ENCODE peak calls at places on chromosomes 3 and 15, in six cellular contexts. N is heart left ventricle, F is Calu3, W is AG10803, D is GM23338, T is left lung. Y is an unnamed sample.

GRCh38 chr3:35707904-35708303 is 68.6 kb downstream of the ARPP21 start:
- DNase-seq in N (no peak), F (no peak), W (no peak), D (no peak), T (no peak), Y (no peak)

GRCh38 chr3:188510366-188510765 is 356.4 kb downstream of the LPP start:
- DNase-seq in N (no peak), F (peak; percentile 22), W (peak; percentile 64), D (no peak), T (no peak), Y (no peak)

GRCh38 chr15:92733934-92734521 is 78.5 kb upstream of the FAM174B start:
- DNase-seq in N (no peak), F (peak; percentile 19), W (peak; percentile 25), D (peak; percentile 74), T (no peak), Y (no peak)

GRCh38 chr3:180802837-180803236 is 109.6 kb upstream of the FXR1 start:
- DNase-seq in N (no peak), F (peak; percentile 20), W (peak; percentile 21), D (peak; percentile 69), T (no peak), Y (no peak)

GRCh38 chr15:63312286-63312685 is 34.9 kb downstream of the APH1B start:
- DNase-seq in N (no peak), F (no peak), W (no peak), D (peak; percentile 64), T (no peak), Y (no peak)

GRCh38 chr3:128521715-128522114 is 28.7 kb upstream of the GATA2 start:
- DNase-seq in N (no peak), F (no peak), W (no peak), D (no peak), T (no peak), Y (no peak)

GRCh38 chr15:42503822-42504221 is 8.4 kb downstream of the SNAP23 start:
- DNase-seq in N (no peak), F (no peak), W (no peak), D (no peak), T (no peak), Y (no peak)

GRCh38 chr3:24365168-24365567 is 129.5 kb downstream of the THRB start:
- DNase-seq in N (peak; percentile 35), F (peak; percentile 59), W (peak; percentile 54), D (no peak), T (peak; percentile 57), Y (no peak)

GRCh38 chr15:52764731-52765130 is 25.4 kb downstream of the ONECUT1 start:
- DNase-seq in N (no peak), F (no peak), W (no peak), D (no peak), T (no peak), Y (no peak)

GRCh38 chr15:50907866-50908208 is 646 bp upstream of the AP4E1 start:
- DNase-seq in N (no peak), F (peak; percentile 34), W (peak; percentile 38), D (peak; percentile 68), T (peak; percentile 58), Y (peak; percentile 41)

GRCh38 chr3:65259946-65260345 is 572.1 kb upstream of the ADAMTS9 start:
- DNase-seq in N (no peak), F (no peak), W (no peak), D (no peak), T (no peak), Y (no peak)

GRCh38 chr3:142022381-142022780 is 127.0 kb downstream of the TFDP2 start:
- DNase-seq in N (no peak), F (no peak), W (peak; percentile 59), D (peak; percentile 27), T (no peak), Y (peak; percentile 47)

GRCh38 chr15:43505723-43506122 is 11.7 kb upstream of the MAP1A start:
- DNase-seq in N (no peak), F (no peak), W (peak; percentile 63), D (no peak), T (no peak), Y (no peak)

GRCh38 chr3:139455855-139456254 is 20.5 kb downstream of the RBP2 start:
- DNase-seq in N (no peak), F (peak; percentile 33), W (no peak), D (peak; percentile 70), T (no peak), Y (no peak)

GRCh38 chr3:95277614-95278013 is 1214.8 kb downstream of the NSUN3 start:
- DNase-seq in N (no peak), F (no peak), W (no peak), D (no peak), T (no peak), Y (no peak)

GRCh38 chr3:138180375-138181029 is 5.8 kb upstream of the DBR1 start:
- DNase-seq in N (no peak), F (peak; percentile 51), W (peak; percentile 26), D (peak; percentile 53), T (no peak), Y (peak; percentile 38)

GRCh38 chr3:49020335-49021212 is 1.3 kb upstream of the NDUFAF3 start:
- DNase-seq in N (peak; percentile 63), F (peak; percentile 47), W (no peak), D (peak; percentile 66), T (peak; percentile 76), Y (peak; percentile 72)

GRCh38 chr15:63369296-63369695 is 12.3 kb downstream of the CA12 start:
- DNase-seq in N (no peak), F (no peak), W (no peak), D (peak; percentile 55), T (no peak), Y (peak; percentile 6)

GRCh38 chr3:30114918-30115317 is 491.5 kb upstream of the TGFBR2 start:
- DNase-seq in N (no peak), F (no peak), W (no peak), D (no peak), T (no peak), Y (no peak)

GRCh38 chr3:126261037-126261436 is 80.7 kb upstream of the ALDH1L1 start:
- DNase-seq in N (no peak), F (peak; percentile 45), W (peak; percentile 83), D (peak; percentile 40), T (peak; percentile 59), Y (no peak)

DNA sequence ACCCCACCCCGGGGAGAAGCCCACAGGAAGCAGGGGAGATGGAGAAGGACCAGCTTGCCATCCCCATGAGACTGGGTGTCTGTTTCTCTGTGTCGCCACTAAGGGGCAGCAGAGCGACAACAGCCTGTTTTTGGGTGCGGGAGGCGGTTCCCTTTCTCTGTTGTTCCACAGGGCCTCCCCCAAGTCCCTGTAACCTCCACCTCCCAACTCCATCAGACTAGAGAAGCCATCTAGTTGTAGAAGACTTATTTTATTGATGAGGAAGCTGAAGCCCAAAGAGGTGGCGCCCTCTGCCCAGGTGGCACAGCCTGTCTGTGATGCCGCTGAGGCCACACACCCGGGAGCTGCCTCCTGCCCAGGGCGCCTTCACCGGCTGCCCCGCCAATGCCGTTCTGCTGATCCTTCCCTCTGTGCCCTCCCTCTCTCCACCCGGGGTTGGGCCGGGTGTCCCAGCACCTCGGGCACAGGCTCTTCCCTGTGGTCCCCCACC is 3.9 kb upstream of the CCDC9B start:
- DNase-seq in N (peak; percentile 66), F (peak; percentile 58), W (peak; percentile 70), D (peak; percentile 89), T (peak; percentile 73), Y (peak; percentile 89)
- TF ChIP-seq CTCF in N (peak; percentile 76), F (peak; percentile 41), W (peak; percentile 85), D (peak; percentile 68), T (peak; percentile 81), Y (peak; percentile 79)

DNA sequence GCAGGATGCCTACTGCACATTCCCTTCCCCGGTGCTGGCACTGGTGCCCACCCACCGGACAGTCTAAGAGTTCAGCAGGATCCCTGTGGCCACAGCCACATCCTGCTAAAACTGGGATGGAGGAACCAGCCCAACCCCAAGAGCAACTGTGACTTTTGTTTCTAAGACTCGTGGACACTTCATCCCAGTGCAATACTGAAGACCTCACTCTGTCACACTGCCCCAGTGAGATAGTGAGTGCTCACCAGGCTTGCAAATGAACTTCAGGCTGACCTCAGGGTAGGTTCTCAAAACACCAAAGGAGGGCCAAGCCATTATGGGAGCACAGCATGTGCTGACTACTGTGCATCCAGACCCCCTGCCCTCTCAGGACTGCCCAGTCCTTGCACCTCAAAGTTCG is 46.7 kb upstream of the MTMR14 start:
- DNase-seq in N (no peak), F (no peak), W (no peak), D (no peak), T (no peak), Y (no peak)
- TF ChIP-seq CTCF in N (no peak), F (no peak), W (no peak), D (no peak), T (no peak), Y (no peak)

DNA sequence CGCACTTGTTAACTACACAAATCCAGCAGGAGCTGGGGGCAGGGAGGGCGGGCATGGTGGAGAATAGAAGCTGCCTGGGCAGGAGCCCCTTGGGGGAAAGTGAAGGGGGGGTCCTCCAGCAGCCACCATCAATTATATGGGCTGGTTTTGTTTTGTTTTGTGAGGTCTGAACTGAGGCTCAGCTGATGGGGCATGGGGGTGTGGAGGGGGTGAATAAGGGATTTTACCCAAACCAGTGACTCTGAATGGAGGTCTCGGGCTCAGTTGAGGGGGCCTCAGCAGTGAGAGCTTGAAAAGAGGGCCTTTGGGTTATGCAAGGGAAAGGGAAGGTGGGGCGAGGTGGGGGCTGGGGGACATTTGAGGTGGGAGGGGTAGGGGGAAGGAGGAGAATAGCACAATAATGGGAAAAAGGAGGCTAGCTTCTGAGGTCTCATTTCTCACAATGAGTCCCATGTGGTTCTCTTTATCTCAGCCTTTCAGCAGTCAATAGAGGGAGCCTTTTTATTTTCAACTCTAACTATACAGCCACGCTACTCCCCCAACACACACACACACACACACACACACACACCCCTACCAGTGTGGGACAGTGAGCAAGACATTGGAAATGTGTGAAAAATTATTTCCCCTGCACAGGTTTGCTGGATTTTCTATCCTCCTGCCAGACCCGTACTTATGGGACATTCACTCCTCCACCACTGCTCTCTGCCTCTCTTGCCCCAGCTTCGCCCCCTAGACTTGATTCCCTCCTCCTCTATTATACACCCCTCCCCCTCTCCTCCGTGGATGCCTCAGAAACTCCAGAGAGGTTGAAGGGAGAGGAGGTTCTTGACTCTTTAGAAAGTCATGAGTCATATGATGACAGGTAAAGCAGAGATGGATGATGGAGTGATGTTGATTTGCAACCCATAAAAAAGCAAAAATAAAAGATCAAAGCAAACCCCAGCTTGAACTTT is 96.0 kb downstream of the GTPBP8 start:
- DNase-seq in N (no peak), F (no peak), W (peak; percentile 32), D (peak; percentile 48), T (no peak), Y (no peak)
- TF ChIP-seq CTCF in N (no peak), F (no peak), W (peak; percentile 25), D (peak; percentile 17), T (no peak), Y (no peak)

DNA sequence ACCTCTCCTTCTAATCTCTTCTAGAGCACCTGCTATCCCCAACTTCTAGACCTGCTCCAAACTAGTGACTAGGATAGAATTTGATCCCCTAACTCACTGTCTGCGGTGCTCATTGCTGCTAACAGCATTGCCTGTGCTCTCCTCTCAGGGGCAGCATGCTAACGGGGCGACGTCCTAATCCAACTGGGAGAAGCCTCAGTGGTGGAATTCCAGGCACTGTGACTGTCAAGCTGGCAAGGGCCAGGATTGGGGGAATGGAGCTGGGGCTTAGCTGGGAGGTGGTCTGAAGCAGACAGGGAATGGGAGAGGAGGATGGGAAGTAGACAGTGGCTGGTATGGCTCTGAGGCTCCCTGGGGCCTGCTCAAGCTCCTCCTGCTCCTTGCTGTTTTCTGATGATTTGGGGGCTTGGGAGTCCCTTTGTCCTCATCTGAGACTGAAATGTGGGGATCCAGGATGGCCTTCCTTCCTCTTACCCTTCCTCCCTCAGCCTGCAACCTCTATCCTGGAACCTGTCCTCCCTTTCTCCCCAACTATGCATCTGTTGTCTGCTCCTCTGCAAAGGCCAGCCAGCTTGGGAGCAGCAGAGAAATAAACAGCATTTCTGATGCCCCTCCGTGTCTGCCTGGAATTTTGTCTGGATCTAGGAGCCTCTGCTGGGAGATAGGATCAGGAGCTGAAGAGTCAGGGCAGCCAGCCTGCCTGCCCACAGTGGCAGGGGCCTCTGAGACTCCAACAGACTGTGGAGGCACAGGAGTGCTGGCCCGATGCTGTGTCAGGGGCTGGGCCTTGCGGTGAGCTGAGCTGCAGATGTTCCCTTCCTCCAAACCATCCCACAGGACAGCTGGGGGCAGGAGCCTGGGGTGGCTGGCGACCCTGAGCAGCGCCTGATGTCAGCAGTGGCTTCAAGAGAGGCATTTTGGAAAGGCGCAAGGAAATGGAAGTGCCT is 3.0 kb downstream of the ISLR start:
- DNase-seq in N (no peak), F (no peak), W (no peak), D (peak; percentile 44), T (peak; percentile 25), Y (no peak)
- TF ChIP-seq CTCF in N (no peak), F (no peak), W (peak; percentile 25), D (no peak), T (no peak), Y (no peak)

Y was measured in GM13976.